ENCODE peak calls at places on chromosomes 3 and 15, in eight cellular contexts. H, X, I, Y, Z, P, O and V are unnamed samples. For H3K9me3 and H3K4me1, the result is how much of the 10 kb centered on the place peaks cover.

GRCh38 chr3:122679467-122680291 is 960 bp upstream of the PARP14 start:
- DNase-seq in H (no peak), X (peak), I (no peak), Y (peak), Z (peak), P (peak), O (peak), V (no peak)

GRCh38 chr3:54600441-54601204 is 327.2 kb downstream of the LRTM1 start:
- DNase-seq in H (no peak), X (no peak), I (no peak), Y (no peak), Z (no peak), P (no peak), O (no peak), V (no peak)

GRCh38 chr3:159075302-159075701 is 273.4 kb downstream of the MFSD1 start:
- DNase-seq in H (no peak), X (no peak), I (no peak), Y (no peak), Z (no peak), P (no peak), O (no peak), V (no peak)

GRCh38 chr3:113751145-113751544 is 4.3 kb downstream of the ATP6V1A start:
- DNase-seq in H (no peak), X (no peak), I (no peak), Y (no peak), Z (no peak), P (no peak), O (no peak), V (no peak)

GRCh38 chr15:50493625-50494024 is 52.8 kb downstream of the USP50 start:
- DNase-seq in H (no peak), X (no peak), I (no peak), Y (no peak), Z (no peak), P (no peak), O (no peak), V (no peak)

GRCh38 chr3:52398670-52399081 is 46.2 kb downstream of the SEMA3G start:
- DNase-seq in H (no peak), X (no peak), I (no peak), Y (no peak), Z (no peak), P (no peak), O (peak), V (no peak)

GRCh38 chr3:169661567-169662214 is 1.8 kb downstream of the MECOM start:
- DNase-seq in H (no peak), X (peak), I (peak), Y (peak), Z (no peak), P (no peak), O (peak), V (peak)

GRCh38 chr3:151960956-151961580 is 87.6 kb downstream of the SUCNR1 start:
- DNase-seq in H (no peak), X (no peak), I (no peak), Y (no peak), Z (no peak), P (no peak), O (no peak), V (no peak)

GRCh38 chr15:89472785-89473256 is 23.6 kb downstream of the RHCG start:
- DNase-seq in H (peak), X (peak), I (no peak), Y (peak), Z (no peak), P (peak), O (no peak), V (peak)

GRCh38 chr3:156109989-156110388 is 10.4 kb upstream of the KCNAB1 start:
- DNase-seq in H (no peak), X (no peak), I (no peak), Y (no peak), Z (peak), P (no peak), O (no peak), V (no peak)

DNA sequence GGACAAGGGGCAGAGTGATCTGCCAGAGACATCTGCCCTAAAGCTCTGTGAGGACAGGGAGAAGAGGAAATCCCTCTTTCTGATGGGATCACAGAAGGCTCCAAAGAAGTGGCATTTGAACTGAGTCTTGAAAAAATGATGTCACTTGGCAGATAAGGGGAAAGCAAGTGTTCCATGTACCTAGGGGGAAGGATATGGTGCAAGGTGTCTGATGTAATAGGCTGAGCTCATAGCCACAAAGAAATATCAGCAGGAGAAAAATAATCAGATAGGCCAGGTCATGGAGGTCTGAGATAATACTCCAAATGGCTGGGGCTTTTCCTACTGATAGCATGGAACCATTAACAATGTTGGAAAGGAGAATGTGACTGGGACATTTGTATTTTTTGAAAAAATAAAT is 468.4 kb upstream of the MDFIC2 start:
- DNase-seq in H (no peak), X (no peak), I (no peak), Y (no peak), Z (no peak), P (no peak), O (no peak), V (no peak)
- H3K4me3 ChIP-seq in H (no peak), X (no peak), I (no peak), Y (no peak), Z (no peak), P (no peak), O (no peak), V (no peak)

GRCh38 chr15:68096099-68096498 is 42.0 kb downstream of the PIAS1 start:
- DNase-seq in H (no peak), X (no peak), I (no peak), Y (no peak), Z (no peak), P (no peak), O (no peak), V (no peak)
- H3K9me3 ChIP-seq in H (under half), X (under half), I (under half), Y (under half), Z (under half), P (under half), O (under half), V (under half)

DNA sequence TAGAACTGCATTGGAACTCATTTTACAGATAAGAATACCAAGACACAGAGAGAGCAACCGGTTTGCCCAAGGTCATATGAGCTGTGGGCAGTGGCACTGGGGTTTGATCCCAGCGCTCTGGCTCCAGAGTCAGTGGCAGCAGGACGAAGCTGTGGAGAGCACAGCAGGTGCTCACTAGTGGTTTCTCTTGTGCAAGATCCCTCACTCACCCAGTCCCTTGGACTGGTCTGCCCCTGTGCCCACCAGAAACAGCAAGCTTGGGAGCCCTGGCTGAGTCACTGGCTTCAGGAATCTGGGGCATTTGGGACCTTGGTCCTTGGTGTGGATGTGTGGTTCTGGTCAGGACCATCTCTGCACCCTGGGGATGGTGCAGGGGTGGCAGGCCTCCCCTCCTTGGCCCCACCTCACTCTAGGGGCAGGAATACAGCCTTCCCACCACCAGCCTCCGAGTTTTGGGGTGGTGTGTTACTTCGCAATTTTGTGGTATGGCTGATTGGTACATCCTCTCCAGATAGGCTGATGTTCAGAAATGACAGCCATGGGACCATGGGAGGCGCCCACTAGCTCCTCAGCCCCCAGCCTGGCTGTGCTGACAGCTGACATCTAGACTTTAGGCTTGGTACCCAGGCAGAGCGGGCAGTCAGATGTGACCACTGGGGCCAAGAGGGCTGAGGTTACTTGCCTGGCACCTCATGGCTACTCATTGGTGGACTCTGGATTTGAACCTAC is 104.6 kb downstream of the LSM3 start:
- DNase-seq in H (no peak), X (no peak), I (no peak), Y (no peak), Z (no peak), P (no peak), O (no peak), V (no peak)
- H3K4me1 ChIP-seq in H (under half), X (under half), I (under half), Y (under half), Z (under half), P (under half), O (under half), V (under half)

GRCh38 chr3:7288133-7288532 is 427.2 kb downstream of the GRM7 start:
- DNase-seq in H (no peak), X (no peak), I (no peak), Y (peak), Z (no peak), P (no peak), O (no peak), V (no peak)

GRCh38 chr3:7290062-7290825 is 429.3 kb downstream of the GRM7 start:
- DNase-seq in H (no peak), X (no peak), I (no peak), Y (peak), Z (no peak), P (no peak), O (no peak), V (no peak)

GRCh38 chr3:7285502-7285901 is 424.6 kb downstream of the GRM7 start:
- DNase-seq in H (no peak), X (no peak), I (no peak), Y (peak), Z (no peak), P (no peak), O (no peak), V (no peak)

GRCh38 chr3:7292362-7292761 is 431.4 kb downstream of the GRM7 start:
- DNase-seq in H (no peak), X (no peak), I (no peak), Y (no peak), Z (no peak), P (no peak), O (no peak), V (no peak)

GRCh38 chr3:7289113-7289512 is 428.2 kb downstream of the GRM7 start:
- DNase-seq in H (no peak), X (no peak), I (no peak), Y (no peak), Z (no peak), P (no peak), O (no peak), V (no peak)
- H3K4me3 ChIP-seq in H (no peak), X (no peak), I (no peak), Y (no peak), Z (no peak), P (no peak), O (no peak), V (no peak)

DNA sequence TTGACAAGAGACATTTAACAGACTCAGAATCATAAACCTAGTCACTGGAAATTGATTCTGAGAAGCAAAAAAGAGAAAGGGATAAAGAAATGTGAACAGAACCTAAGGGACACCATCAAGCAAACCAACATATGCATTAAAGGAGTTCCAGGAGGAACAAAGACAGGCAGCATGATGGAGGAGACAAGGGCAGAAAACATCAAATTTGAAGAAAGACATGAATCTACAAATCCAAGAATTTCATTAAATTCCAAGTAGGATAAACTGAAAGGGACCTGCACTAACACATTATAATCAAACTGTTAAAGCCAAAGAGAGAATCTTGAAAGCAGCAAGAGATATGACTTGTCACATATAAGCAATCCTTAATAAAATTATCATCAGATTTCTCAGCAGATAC is 122.3 kb downstream of the STT3B start:
- DNase-seq in H (no peak), X (no peak), I (no peak), Y (no peak), Z (no peak), P (no peak), O (no peak), V (no peak)
- H3K9me3 ChIP-seq in H (under half), X (under half), I (half or more), Y (under half), Z (half or more), P (half or more), O (under half), V (half or more)

DNA sequence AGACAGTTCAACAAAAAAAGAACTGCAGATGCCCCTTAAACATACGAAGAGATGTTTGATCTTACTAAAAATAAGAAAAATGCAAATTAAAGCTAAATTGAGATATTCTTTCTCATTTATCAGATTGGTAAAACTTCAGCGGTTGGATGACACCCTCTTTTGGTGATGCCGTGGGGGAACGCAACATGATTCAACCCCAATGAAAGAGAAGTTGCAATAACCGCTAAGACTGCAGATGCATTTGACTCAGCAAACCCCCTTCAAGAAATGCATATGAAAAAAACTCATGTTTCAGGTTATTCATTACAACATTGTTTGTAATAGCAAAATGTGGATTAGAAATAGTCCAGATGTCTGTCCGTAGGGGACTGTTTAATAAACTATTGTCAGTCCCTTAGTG is 3.6 kb downstream of the KLHL6 start:
- DNase-seq in H (no peak), X (no peak), I (no peak), Y (no peak), Z (no peak), P (no peak), O (no peak), V (no peak)
- H3K4me1 ChIP-seq in H (under half), X (under half), I (under half), Y (half or more), Z (under half), P (under half), O (under half), V (under half)

GRCh38 chr15:94265009-94265408 is 33.6 kb downstream of the MCTP2 start:
- DNase-seq in H (no peak), X (no peak), I (no peak), Y (no peak), Z (no peak), P (no peak), O (no peak), V (no peak)

GRCh38 chr15:94259121-94259776 is 27.9 kb downstream of the MCTP2 start:
- DNase-seq in H (no peak), X (no peak), I (no peak), Y (no peak), Z (no peak), P (no peak), O (no peak), V (no peak)

GRCh38 chr15:94263341-94264273 is 32.2 kb downstream of the MCTP2 start:
- DNase-seq in H (no peak), X (no peak), I (no peak), Y (no peak), Z (no peak), P (no peak), O (no peak), V (no peak)

GRCh38 chr15:94259863-94260262 is 28.5 kb downstream of the MCTP2 start:
- DNase-seq in H (no peak), X (no peak), I (no peak), Y (no peak), Z (no peak), P (no peak), O (no peak), V (no peak)

DNA sequence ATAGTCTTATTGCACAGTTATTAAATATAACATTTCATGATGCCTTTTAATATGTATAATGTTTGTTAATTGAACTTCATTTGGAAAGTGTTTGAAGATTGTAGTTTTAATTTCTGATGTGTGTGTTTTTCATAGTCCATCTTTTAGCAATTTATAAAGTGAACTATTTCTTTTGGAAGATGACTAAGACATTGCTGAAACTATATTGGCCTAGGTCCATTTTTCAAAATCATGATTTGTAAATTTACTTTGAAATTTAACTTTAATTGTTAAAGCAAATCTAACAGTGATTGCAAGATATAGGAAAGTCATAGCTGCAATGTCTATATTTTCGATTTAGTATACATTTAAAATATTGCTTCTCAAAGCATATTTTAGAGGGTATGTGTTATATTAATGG is 30.8 kb downstream of the MCTP2 start:
- DNase-seq in H (no peak), X (no peak), I (no peak), Y (no peak), Z (no peak), P (no peak), O (no peak), V (no peak)
- H3K4me3 ChIP-seq in H (no peak), X (no peak), I (no peak), Y (no peak), Z (no peak), P (no peak), O (no peak), V (no peak)

DNA sequence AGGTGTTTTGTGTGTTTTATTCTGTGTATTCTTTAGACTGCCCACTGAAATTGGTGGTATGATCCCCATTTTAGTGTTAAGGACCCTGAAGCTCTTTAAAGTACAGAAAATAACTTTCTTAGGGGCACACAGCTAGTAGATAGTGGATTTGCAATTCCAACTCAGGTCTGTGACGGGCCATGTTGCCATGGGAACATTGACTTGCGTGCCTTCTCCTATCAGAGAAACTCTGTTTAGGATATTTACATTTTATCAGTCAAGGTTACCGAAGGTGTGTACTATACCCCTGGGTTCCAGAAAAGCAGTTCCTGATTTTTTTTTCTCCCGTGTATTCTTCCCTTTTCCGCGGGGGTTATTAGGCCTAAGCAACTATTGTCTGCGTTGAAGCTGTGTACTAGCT is 19.4 kb downstream of the MYZAP start:
- DNase-seq in H (peak), X (no peak), I (no peak), Y (no peak), Z (no peak), P (no peak), O (no peak), V (no peak)
- H3K9me3 ChIP-seq in H (under half), X (under half), I (under half), Y (under half), Z (under half), P (under half), O (under half), V (under half)

GRCh38 chr15:40929730-40930429 is 740 bp downstream of the DLL4 start:
- DNase-seq in H (no peak), X (peak), I (peak), Y (peak), Z (no peak), P (no peak), O (peak), V (peak)
- H3K4me1 ChIP-seq in H (half or more), X (under half), I (half or more), Y (under half), Z (under half), P (under half), O (half or more), V (under half)

GRCh38 chr3:70823622-70824021 is 511.2 kb upstream of the MDFIC2 start:
- DNase-seq in H (no peak), X (no peak), I (no peak), Y (no peak), Z (no peak), P (no peak), O (no peak), V (no peak)

GRCh38 chr3:70821602-70822001 is 509.2 kb upstream of the MDFIC2 start:
- DNase-seq in H (no peak), X (no peak), I (no peak), Y (no peak), Z (no peak), P (no peak), O (no peak), V (no peak)

GRCh38 chr3:70818145-70818544 is 505.7 kb upstream of the MDFIC2 start:
- DNase-seq in H (no peak), X (no peak), I (no peak), Y (no peak), Z (no peak), P (no peak), O (no peak), V (no peak)

GRCh38 chr3:70822777-70823176 is 510.3 kb upstream of the MDFIC2 start:
- DNase-seq in H (no peak), X (no peak), I (no peak), Y (no peak), Z (no peak), P (no peak), O (no peak), V (no peak)

DNA sequence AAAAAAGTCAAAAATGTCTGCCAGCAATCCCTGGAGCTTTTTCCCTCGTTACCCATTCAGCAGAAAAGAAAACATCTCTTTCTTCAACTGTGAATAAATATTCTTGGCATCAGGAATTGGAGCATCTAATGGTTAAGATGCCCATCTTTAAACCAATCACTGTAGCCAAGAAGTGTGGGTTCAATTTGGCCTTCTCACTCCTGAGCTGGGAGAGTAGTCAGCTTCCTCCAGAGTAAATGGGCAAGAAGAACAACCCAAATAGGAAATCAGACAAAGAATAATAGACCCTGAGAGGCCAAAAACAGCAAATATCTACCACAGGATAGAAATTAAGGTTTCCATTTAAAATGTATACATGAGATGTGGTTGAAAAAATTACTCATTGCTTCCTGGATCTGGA is 508.0 kb upstream of the MDFIC2 start:
- DNase-seq in H (no peak), X (no peak), I (no peak), Y (peak), Z (no peak), P (no peak), O (no peak), V (no peak)
- H3K4me3 ChIP-seq in H (no peak), X (no peak), I (no peak), Y (no peak), Z (no peak), P (no peak), O (no peak), V (no peak)